ENCODE peak calls at places on chromosomes 3 and 15, in six cellular contexts. One of them, this sample, is unnamed.

GRCh38 chr3:8446845-8447244 is 54.8 kb upstream of the LMCD1 start:
- DNase-seq in hepatocyte: no peak
- DNase-seq in ascending aorta: no peak
- DNase-seq in HCT116: no peak
- DNase-seq in PC-9: no peak
- DNase-seq in CD8-positive, alpha-beta T cell: no peak
- DNase-seq in this sample: no peak

GRCh38 chr3:96779810-96780209 is 34.6 kb upstream of the EPHA6 start:
- DNase-seq in ascending aorta: no peak
- DNase-seq in hepatocyte: no peak
- DNase-seq in PC-9: no peak
- DNase-seq in CD8-positive, alpha-beta T cell: no peak
- DNase-seq in HCT116: no peak
- DNase-seq in this sample: no peak

GRCh38 chr15:68417051-68417450 is 14.9 kb downstream of the ITGA11 start:
- DNase-seq in ascending aorta: no peak
- DNase-seq in HCT116: no peak
- DNase-seq in CD8-positive, alpha-beta T cell: no peak
- DNase-seq in PC-9: no peak
- DNase-seq in hepatocyte: no peak
- DNase-seq in this sample: no peak

GRCh38 chr15:77633913-77634265 is 1.2 kb upstream of the LINGO1 start:
- DNase-seq in ascending aorta: no peak
- DNase-seq in CD8-positive, alpha-beta T cell: no peak
- DNase-seq in hepatocyte: no peak
- DNase-seq in HCT116: no peak
- DNase-seq in PC-9: no peak
- DNase-seq in this sample: no peak

GRCh38 chr3:68057637-68058320 is 403.4 kb upstream of the SUCLG2 start:
- DNase-seq in PC-9: no peak
- DNase-seq in hepatocyte: no peak
- DNase-seq in ascending aorta: no peak
- DNase-seq in HCT116: no peak
- DNase-seq in CD8-positive, alpha-beta T cell: peak
- DNase-seq in this sample: no peak

GRCh38 chr15:98609144-98609852 is 39.0 kb upstream of the IGF1R start:
- DNase-seq in ascending aorta: no peak
- DNase-seq in HCT116: peak
- DNase-seq in PC-9: peak
- DNase-seq in CD8-positive, alpha-beta T cell: no peak
- DNase-seq in hepatocyte: no peak
- DNase-seq in this sample: peak

GRCh38 chr3:185677146-185677829 is 91.2 kb downstream of the SENP2 start:
- DNase-seq in PC-9: peak
- DNase-seq in HCT116: peak
- DNase-seq in ascending aorta: no peak
- DNase-seq in hepatocyte: peak
- DNase-seq in CD8-positive, alpha-beta T cell: no peak
- DNase-seq in this sample: peak

GRCh38 chr3:37125702-37126101 is 48.7 kb downstream of the LRRFIP2 start:
- DNase-seq in HCT116: no peak
- DNase-seq in CD8-positive, alpha-beta T cell: no peak
- DNase-seq in hepatocyte: no peak
- DNase-seq in ascending aorta: no peak
- DNase-seq in PC-9: no peak
- DNase-seq in this sample: no peak

GRCh38 chr3:174436367-174436766 is 422.8 kb upstream of the NAALADL2 start:
- DNase-seq in HCT116: no peak
- DNase-seq in hepatocyte: no peak
- DNase-seq in ascending aorta: no peak
- DNase-seq in CD8-positive, alpha-beta T cell: no peak
- DNase-seq in PC-9: no peak
- DNase-seq in this sample: no peak

GRCh38 chr3:141928626-141929270 is 52.3 kb downstream of the ATP1B3 start:
- DNase-seq in CD8-positive, alpha-beta T cell: no peak
- DNase-seq in ascending aorta: no peak
- DNase-seq in hepatocyte: no peak
- DNase-seq in HCT116: no peak
- DNase-seq in PC-9: no peak
- DNase-seq in this sample: no peak

GRCh38 chr3:196339493-196340254 is 1.5 kb upstream of the TM4SF19 start:
- DNase-seq in CD8-positive, alpha-beta T cell: no peak
- DNase-seq in PC-9: peak
- DNase-seq in HCT116: no peak
- DNase-seq in ascending aorta: no peak
- DNase-seq in hepatocyte: no peak
- DNase-seq in this sample: no peak

GRCh38 chr15:87556886-87557285 is 699.7 kb downstream of the NTRK3 start:
- DNase-seq in PC-9: no peak
- DNase-seq in CD8-positive, alpha-beta T cell: no peak
- DNase-seq in HCT116: no peak
- DNase-seq in ascending aorta: no peak
- DNase-seq in hepatocyte: no peak
- DNase-seq in this sample: no peak

GRCh38 chr15:59350421-59350732 is 22.3 kb downstream of the MYO1E start:
- DNase-seq in CD8-positive, alpha-beta T cell: no peak
- DNase-seq in ascending aorta: no peak
- DNase-seq in hepatocyte: no peak
- DNase-seq in HCT116: no peak
- DNase-seq in PC-9: no peak
- DNase-seq in this sample: no peak
- H3K27ac ChIP-seq in CD8-positive, alpha-beta T cell: no peak
- H3K27ac ChIP-seq in ascending aorta: peak
- H3K27ac ChIP-seq in hepatocyte: peak
- H3K27ac ChIP-seq in HCT116: peak
- H3K27ac ChIP-seq in PC-9: peak
- H3K27ac ChIP-seq in this sample: peak

GRCh38 chr15:33392453-33392852 is 81.7 kb downstream of the RYR3 start:
- DNase-seq in hepatocyte: no peak
- DNase-seq in CD8-positive, alpha-beta T cell: no peak
- DNase-seq in HCT116: no peak
- DNase-seq in ascending aorta: no peak
- DNase-seq in PC-9: no peak
- DNase-seq in this sample: no peak
- TF ChIP-seq CTCF in hepatocyte: no peak
- TF ChIP-seq CTCF in CD8-positive, alpha-beta T cell: no peak
- TF ChIP-seq CTCF in HCT116: peak
- TF ChIP-seq CTCF in ascending aorta: no peak
- TF ChIP-seq CTCF in PC-9: no peak
- TF ChIP-seq CTCF in this sample: no peak

GRCh38 chr15:40787991-40788390 is 18.2 kb downstream of the C15orf62 start:
- DNase-seq in hepatocyte: no peak
- DNase-seq in CD8-positive, alpha-beta T cell: no peak
- DNase-seq in PC-9: no peak
- DNase-seq in ascending aorta: no peak
- DNase-seq in HCT116: no peak
- DNase-seq in this sample: no peak
- H3K27ac ChIP-seq in hepatocyte: peak
- H3K27ac ChIP-seq in CD8-positive, alpha-beta T cell: no peak
- H3K27ac ChIP-seq in PC-9: peak
- H3K27ac ChIP-seq in ascending aorta: no peak
- H3K27ac ChIP-seq in HCT116: peak
- H3K27ac ChIP-seq in this sample: peak

GRCh38 chr3:38136272-38136806 is 588 bp downstream of the ACAA1 start:
- DNase-seq in hepatocyte: no peak
- DNase-seq in PC-9: no peak
- DNase-seq in HCT116: no peak
- DNase-seq in CD8-positive, alpha-beta T cell: no peak
- DNase-seq in ascending aorta: no peak
- DNase-seq in this sample: no peak

GRCh38 chr3:38138347-38139190 is at the start of gene MYD88:
- DNase-seq in ascending aorta: peak
- DNase-seq in PC-9: peak
- DNase-seq in HCT116: no peak
- DNase-seq in CD8-positive, alpha-beta T cell: peak
- DNase-seq in hepatocyte: peak
- DNase-seq in this sample: peak

GRCh38 chr3:38139191-38139590 is 730 bp downstream of the MYD88 start:
- DNase-seq in CD8-positive, alpha-beta T cell: no peak
- DNase-seq in ascending aorta: no peak
- DNase-seq in HCT116: no peak
- DNase-seq in PC-9: no peak
- DNase-seq in hepatocyte: no peak
- DNase-seq in this sample: no peak

GRCh38 chr3:38136807-38137614 is at the start of gene ACAA1:
- DNase-seq in HCT116: peak
- DNase-seq in hepatocyte: peak
- DNase-seq in CD8-positive, alpha-beta T cell: peak
- DNase-seq in ascending aorta: peak
- DNase-seq in PC-9: peak
- DNase-seq in this sample: peak

GRCh38 chr3:38137615-38138346 is 680 bp upstream of the MYD88 start:
- DNase-seq in PC-9: no peak
- DNase-seq in HCT116: no peak
- DNase-seq in CD8-positive, alpha-beta T cell: no peak
- DNase-seq in hepatocyte: no peak
- DNase-seq in ascending aorta: no peak
- DNase-seq in this sample: no peak
- TF ChIP-seq CTCF in PC-9: no peak
- TF ChIP-seq CTCF in HCT116: peak
- TF ChIP-seq CTCF in CD8-positive, alpha-beta T cell: no peak
- TF ChIP-seq CTCF in hepatocyte: no peak
- TF ChIP-seq CTCF in ascending aorta: no peak
- TF ChIP-seq CTCF in this sample: no peak

DNA sequence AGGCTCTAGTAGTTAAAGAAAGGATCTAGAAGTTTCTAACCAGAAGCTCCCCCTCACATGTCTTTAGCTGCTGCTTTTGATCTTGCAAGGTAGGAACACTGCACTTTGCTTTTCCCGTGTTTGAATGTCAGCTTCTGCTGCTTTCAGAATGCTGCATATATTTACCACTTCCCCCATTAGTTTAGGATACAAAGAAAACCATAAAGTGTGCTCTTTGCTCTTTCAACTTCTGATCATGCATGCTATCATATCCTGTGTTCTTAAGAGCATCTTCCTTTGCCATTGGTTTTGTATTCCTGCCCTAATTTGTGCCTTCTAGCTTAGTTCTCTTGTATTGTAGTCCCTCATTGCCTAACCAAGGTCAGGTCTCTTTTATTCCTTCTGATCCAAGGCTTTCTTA is 43.3 kb downstream of the ZNF609 start:
- DNase-seq in ascending aorta: no peak
- DNase-seq in HCT116: no peak
- DNase-seq in CD8-positive, alpha-beta T cell: no peak
- DNase-seq in PC-9: no peak
- DNase-seq in hepatocyte: no peak
- DNase-seq in this sample: no peak
- H3K27ac ChIP-seq in ascending aorta: no peak
- H3K27ac ChIP-seq in HCT116: no peak
- H3K27ac ChIP-seq in CD8-positive, alpha-beta T cell: peak
- H3K27ac ChIP-seq in PC-9: no peak
- H3K27ac ChIP-seq in hepatocyte: peak
- H3K27ac ChIP-seq in this sample: no peak

GRCh38 chr3:53162672-53163458 is 1.9 kb downstream of the PRKCD start:
- DNase-seq in ascending aorta: no peak
- DNase-seq in hepatocyte: peak
- DNase-seq in HCT116: no peak
- DNase-seq in PC-9: no peak
- DNase-seq in CD8-positive, alpha-beta T cell: peak
- DNase-seq in this sample: no peak

GRCh38 chr3:53160335-53160659 is 712 bp upstream of the PRKCD start:
- DNase-seq in HCT116: no peak
- DNase-seq in PC-9: no peak
- DNase-seq in ascending aorta: no peak
- DNase-seq in CD8-positive, alpha-beta T cell: no peak
- DNase-seq in hepatocyte: no peak
- DNase-seq in this sample: no peak

GRCh38 chr3:53160660-53161344 is at the start of gene PRKCD:
- DNase-seq in hepatocyte: peak
- DNase-seq in CD8-positive, alpha-beta T cell: peak
- DNase-seq in ascending aorta: peak
- DNase-seq in HCT116: peak
- DNase-seq in PC-9: peak
- DNase-seq in this sample: peak

GRCh38 chr3:53161820-53162671 is 1.0 kb downstream of the PRKCD start:
- DNase-seq in CD8-positive, alpha-beta T cell: no peak
- DNase-seq in hepatocyte: peak
- DNase-seq in ascending aorta: peak
- DNase-seq in PC-9: no peak
- DNase-seq in HCT116: no peak
- DNase-seq in this sample: peak

DNA sequence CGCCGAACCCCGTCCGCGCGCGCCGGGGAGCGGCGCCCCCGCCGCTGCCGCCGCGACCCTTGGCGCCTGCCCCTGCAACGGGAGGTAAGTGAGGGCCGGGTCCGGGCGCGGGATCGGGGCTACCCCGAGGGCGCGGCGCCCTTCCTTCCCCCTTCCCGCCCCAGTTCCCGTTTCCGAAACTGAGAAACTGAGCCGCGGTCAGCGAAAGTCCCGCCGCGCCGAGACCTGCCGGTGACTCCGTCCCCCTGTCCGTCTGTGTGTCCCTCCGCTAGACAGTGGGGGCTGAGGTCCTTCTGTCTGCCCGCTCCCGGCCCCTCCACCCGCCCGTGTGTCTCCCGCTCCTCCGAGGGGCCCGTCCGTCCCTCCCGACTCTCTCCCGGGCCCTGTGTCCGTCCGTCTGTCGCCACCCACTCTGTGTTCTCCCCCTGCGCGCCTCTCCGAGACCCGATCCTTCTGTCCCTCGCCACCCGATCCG is 373 bp downstream of the PRKCD start:
- DNase-seq in HCT116: no peak
- DNase-seq in hepatocyte: no peak
- DNase-seq in CD8-positive, alpha-beta T cell: no peak
- DNase-seq in ascending aorta: no peak
- DNase-seq in PC-9: no peak
- DNase-seq in this sample: peak
- TF ChIP-seq CTCF in HCT116: no peak
- TF ChIP-seq CTCF in hepatocyte: no peak
- TF ChIP-seq CTCF in CD8-positive, alpha-beta T cell: no peak
- TF ChIP-seq CTCF in ascending aorta: no peak
- TF ChIP-seq CTCF in PC-9: no peak
- TF ChIP-seq CTCF in this sample: no peak

DNA sequence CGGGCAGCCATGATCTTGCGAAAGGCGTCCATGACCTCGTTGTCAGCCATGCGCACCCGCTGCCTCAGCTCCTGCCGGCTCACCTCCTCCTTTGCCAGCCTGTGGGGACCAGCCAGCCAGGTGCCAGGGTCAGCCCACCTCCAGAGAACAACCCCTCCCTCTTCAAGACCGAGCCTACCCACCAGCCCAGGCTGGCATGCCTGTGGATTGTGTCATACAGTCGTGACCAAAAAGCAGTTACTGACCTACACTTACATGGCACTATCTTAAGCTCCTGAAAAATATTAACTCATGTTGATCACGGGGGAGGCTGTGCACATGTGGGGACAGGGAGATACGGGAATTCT is 10.7 kb upstream of the CAMK1 start:
- DNase-seq in HCT116: no peak
- DNase-seq in hepatocyte: no peak
- DNase-seq in CD8-positive, alpha-beta T cell: no peak
- DNase-seq in PC-9: no peak
- DNase-seq in ascending aorta: no peak
- DNase-seq in this sample: no peak
- H3K27ac ChIP-seq in HCT116: no peak
- H3K27ac ChIP-seq in hepatocyte: no peak
- H3K27ac ChIP-seq in CD8-positive, alpha-beta T cell: no peak
- H3K27ac ChIP-seq in PC-9: no peak
- H3K27ac ChIP-seq in ascending aorta: no peak
- H3K27ac ChIP-seq in this sample: no peak

This sample was measured in RWPE1.